ENCODE peak calls at places on chromosomes 13 and 19, in four cellular contexts. R is CD4-positive, CD25-positive, alpha-beta regulatory T cell; I is MM.1S; W is stomach. D is an unnamed sample.

GRCh38 chr19:44059229-44059628 is 7.4 kb downstream of the ZNF223 start:
- DNase-seq in R (no peak), I (no peak), W (no peak), D (no peak)

GRCh38 chr19:13882841-13883240 is 5.9 kb downstream of the NANOS3 start:
- DNase-seq in R (no peak), I (no peak), W (no peak), D (no peak)

GRCh38 chr13:40563350-40564125 is 102.9 kb downstream of the FOXO1 start:
- DNase-seq in R (no peak), I (no peak), W (no peak), D (no peak)

GRCh38 chr19:39582891-39583625 is 19.3 kb upstream of the LGALS13 start:
- DNase-seq in R (no peak), I (no peak), W (no peak), D (peak; percentile 72)

GRCh38 chr13:25738797-25739196 is 313.0 kb downstream of the SHISA2 start:
- DNase-seq in R (no peak), I (no peak), W (no peak), D (no peak)

GRCh38 chr19:4197625-4198466 is 15.4 kb downstream of the ANKRD24 start:
- DNase-seq in R (no peak), I (no peak), W (no peak), D (no peak)

GRCh38 chr13:60369242-60369641 is 27.8 kb upstream of the TDRD3 start:
- DNase-seq in R (no peak), I (no peak), W (no peak), D (peak; percentile 60)

GRCh38 chr19:19606021-19606420 is 12.5 kb downstream of the PBX4 start:
- DNase-seq in R (peak; percentile 58), I (no peak), W (peak; percentile 55), D (no peak)

GRCh38 chr13:113378825-113379224 is 14.9 kb upstream of the GRTP1 start:
- DNase-seq in R (no peak), I (no peak), W (no peak), D (no peak)

GRCh38 chr13:48595330-48596127 is 58.2 kb upstream of the CYSLTR2 start:
- DNase-seq in R (peak; percentile 69), I (peak; percentile 48), W (peak; percentile 63), D (peak; percentile 91)

GRCh38 chr19:48239582-48240141 is 16.1 kb downstream of the CARD8 start:
- DNase-seq in R (no peak), I (no peak), W (no peak), D (no peak)

GRCh38 chr13:103078145-103078544 is 11.9 kb upstream of the SLC10A2 start:
- DNase-seq in R (no peak), I (peak; percentile 21), W (no peak), D (no peak)

GRCh38 chr19:4023600-4024398 is 16.3 kb downstream of the PIAS4 start:
- DNase-seq in R (no peak), I (no peak), W (no peak), D (no peak)

GRCh38 chr19:2481466-2481865 is 5.5 kb downstream of the GADD45B start:
- DNase-seq in R (no peak), I (no peak), W (no peak), D (no peak)

GRCh38 chr19:50377051-50377441 is 789 bp downstream of the NR1H2 start:
- DNase-seq in R (peak; percentile 56), I (no peak), W (peak; percentile 53), D (no peak)

GRCh38 chr13:111245781-111246384 is 74.6 kb upstream of the TEX29 start:
- DNase-seq in R (no peak), I (no peak), W (no peak), D (no peak)

GRCh38 chr13:59398127-59398526 is 765.6 kb downstream of the DIAPH3 start:
- DNase-seq in R (no peak), I (no peak), W (no peak), D (no peak)

GRCh38 chr13:50422181-50423148 is 407.2 kb downstream of the KCNRG start:
- DNase-seq in R (no peak), I (no peak), W (no peak), D (peak; percentile 55)
- H3K4me1 ChIP-seq in R (no peaks in the 10 kb centered on the region), I (peaks cover 21% of the 10 kb centered on the region), W (peaks cover 21% of the 10 kb centered on the region), D (peaks cover 75% of the 10 kb centered on the region)

GRCh38 chr19:6737873-6738725 is 719 bp upstream of the GPR108 start:
- DNase-seq in R (peak; percentile 74), I (peak; percentile 100), W (peak; percentile 99), D (peak; percentile 91)

GRCh38 chr19:6740589-6741348 is 1.3 kb downstream of the TRIP10 start:
- DNase-seq in R (no peak), I (no peak), W (peak; percentile 45), D (peak; percentile 69)

GRCh38 chr19:6738726-6739389 is 622 bp upstream of the TRIP10 start:
- DNase-seq in R (peak; percentile 19), I (peak; percentile 46), W (peak; percentile 32), D (peak; percentile 47)

GRCh38 chr19:6739884-6740588 is 556 bp downstream of the TRIP10 start:
- DNase-seq in R (no peak), I (peak; percentile 25), W (peak; percentile 39), D (no peak)

DNA sequence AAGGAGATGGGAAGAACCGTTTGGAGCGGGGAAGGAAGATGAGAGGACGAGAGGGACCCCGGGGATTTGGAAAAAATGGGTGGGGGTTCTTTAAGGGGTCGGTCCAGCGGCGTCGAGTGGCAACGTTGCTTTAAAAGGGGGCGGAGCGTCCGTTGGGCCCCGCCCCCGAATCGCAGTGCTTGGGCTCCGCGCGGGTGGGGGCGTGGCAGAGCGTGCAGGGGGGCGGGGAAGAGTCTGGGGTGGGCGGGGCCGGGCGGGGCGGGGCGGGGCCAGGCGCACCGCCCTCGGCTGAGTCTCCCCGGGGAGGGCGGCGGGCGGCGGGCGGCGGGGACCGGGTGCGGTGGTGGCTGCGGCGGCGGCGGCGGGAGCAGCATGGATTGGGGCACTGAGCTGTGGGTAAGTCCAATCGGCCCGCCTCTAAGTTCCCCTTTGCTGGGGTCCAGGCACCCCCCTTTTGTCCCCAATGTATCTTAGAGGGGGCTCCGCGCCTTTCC is at the start of gene TRIP10:
- DNase-seq in R (peak; percentile 80), I (peak; percentile 89), W (peak; percentile 90), D (peak; percentile 91)
- H3K4me1 ChIP-seq in R (peaks cover 44% of the 10 kb centered on the region), I (peaks cover 23% of the 10 kb centered on the region), W (peaks cover 76% of the 10 kb centered on the region), D (peaks cover 45% of the 10 kb centered on the region)

DNA sequence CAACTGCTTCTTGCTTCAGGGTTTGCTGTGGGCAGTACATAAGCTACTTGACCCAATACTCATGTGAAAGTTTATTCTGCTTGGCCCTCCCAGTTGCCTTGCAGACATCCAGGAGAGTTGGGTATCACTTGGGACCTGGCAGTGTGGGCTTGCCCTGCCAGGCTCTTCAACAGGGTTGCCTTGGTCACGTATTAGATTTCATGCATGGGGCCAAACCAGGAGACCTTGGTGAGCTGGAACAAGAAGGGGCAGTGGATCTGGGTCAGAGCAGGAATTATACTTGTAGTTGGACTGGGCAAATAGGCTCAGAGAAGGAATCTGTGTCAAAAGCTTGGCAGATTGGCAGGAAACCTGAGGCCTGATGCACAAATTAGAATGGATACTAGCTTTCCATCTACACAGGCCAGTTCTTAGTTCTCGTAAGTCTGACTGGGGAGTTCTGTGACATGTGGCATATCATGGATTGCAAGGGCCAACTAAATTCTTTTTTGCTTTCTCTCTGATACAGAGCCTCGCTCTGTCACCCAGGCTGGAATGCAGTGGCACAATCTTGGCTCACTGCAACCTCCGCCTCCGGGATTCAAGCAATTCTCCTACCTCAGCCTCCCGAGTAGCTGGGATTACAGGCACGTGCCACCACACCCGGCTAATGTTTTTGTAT is 192.6 kb upstream of the SERP2 start:
- DNase-seq in R (no peak), I (no peak), W (no peak), D (no peak)
- H3K4me1 ChIP-seq in R (no peaks in the 10 kb centered on the region), I (no peaks in the 10 kb centered on the region), W (no peaks in the 10 kb centered on the region), D (no peaks in the 10 kb centered on the region)

GRCh38 chr19:1288528-1289394 is 3.1 kb downstream of the EFNA2 start:
- DNase-seq in R (no peak), I (no peak), W (no peak), D (no peak)

GRCh38 chr19:1291761-1292418 is 6.2 kb downstream of the EFNA2 start:
- DNase-seq in R (no peak), I (no peak), W (no peak), D (peak; percentile 63)

GRCh38 chr19:1290699-1291651 is 5.3 kb downstream of the EFNA2 start:
- DNase-seq in R (no peak), I (no peak), W (no peak), D (no peak)

GRCh38 chr19:1289395-1290244 is 3.9 kb downstream of the EFNA2 start:
- DNase-seq in R (no peak), I (no peak), W (no peak), D (peak; percentile 79)

DNA sequence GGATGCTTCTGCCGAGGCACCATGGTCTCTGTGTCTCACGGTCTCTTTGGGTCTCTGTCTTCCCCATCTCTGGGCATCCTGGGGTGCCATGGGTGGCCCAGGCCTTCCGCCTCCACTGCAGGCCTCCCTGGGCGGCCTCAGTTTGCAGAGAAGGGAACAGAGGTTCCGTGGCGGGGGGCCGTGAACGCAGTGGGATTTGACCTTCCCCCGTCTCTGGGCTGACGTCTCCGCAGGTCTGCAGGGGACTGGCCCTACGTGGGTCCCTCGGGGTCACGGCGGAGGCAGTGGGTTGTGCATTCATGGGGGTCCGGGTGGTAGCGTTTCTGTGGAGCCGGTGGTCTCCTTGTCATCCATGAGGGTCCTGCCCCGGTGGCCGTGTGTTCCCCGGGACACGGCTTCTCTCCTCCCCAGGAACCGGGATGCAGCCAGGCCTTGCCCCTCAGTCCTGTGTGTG is 4.6 kb downstream of the EFNA2 start:
- DNase-seq in R (no peak), I (no peak), W (no peak), D (no peak)
- H3K4me1 ChIP-seq in R (peaks cover 11% of the 10 kb centered on the region), I (no peaks in the 10 kb centered on the region), W (peaks cover 25% of the 10 kb centered on the region), D (peaks cover 28% of the 10 kb centered on the region)

GRCh38 chr19:46404884-46405658 is 8.3 kb downstream of the CCDC8 start:
- DNase-seq in R (no peak), I (no peak), W (no peak), D (no peak)
- H3K4me1 ChIP-seq in R (peaks cover 12% of the 10 kb centered on the region), I (no peaks in the 10 kb centered on the region), W (peaks cover 37% of the 10 kb centered on the region), D (no peaks in the 10 kb centered on the region)

DNA sequence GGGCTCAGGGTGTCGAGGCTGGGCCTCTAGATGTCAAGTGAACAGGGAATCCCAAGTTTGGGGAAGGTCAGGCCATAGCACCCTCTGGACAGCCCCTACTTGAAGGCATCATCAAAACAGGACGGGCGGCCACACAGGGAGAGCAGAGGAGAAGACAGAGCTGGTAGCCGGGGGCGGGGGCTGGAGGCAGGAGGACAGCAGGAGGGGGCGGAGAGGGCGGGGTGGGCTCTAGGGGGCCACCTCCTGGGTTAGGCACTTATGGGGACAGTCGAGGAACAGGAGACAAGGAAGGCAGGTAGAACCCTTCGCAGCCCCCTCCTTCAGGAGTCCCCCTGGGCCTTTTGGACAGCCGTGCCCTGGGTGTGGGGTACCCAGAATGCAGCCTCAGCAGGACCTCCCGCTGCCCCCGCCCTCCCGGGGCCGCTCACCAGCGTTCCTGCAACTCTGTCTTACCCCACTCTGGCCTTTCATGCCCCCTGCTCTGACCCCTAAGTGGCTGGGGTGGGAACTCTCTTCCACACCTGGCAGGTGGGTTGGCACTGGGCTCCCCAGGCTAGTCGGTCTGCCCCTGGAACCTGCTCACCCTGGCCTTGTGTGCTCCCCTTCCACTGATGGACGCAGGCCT is 5.8 kb downstream of the SSBP4 start:
- DNase-seq in R (no peak), I (no peak), W (no peak), D (no peak)
- H3K4me1 ChIP-seq in R (peaks cover 81% of the 10 kb centered on the region), I (peaks cover 4% of the 10 kb centered on the region), W (peaks cover 95% of the 10 kb centered on the region), D (peaks cover 32% of the 10 kb centered on the region)

GRCh38 chr13:79490326-79490725 is 9.4 kb downstream of the NDFIP2 start:
- DNase-seq in R (no peak), I (no peak), W (no peak), D (no peak)
- H3K4me1 ChIP-seq in R (peaks cover 7% of the 10 kb centered on the region), I (peaks cover 3% of the 10 kb centered on the region), W (peaks cover 55% of the 10 kb centered on the region), D (peaks cover 6% of the 10 kb centered on the region)

GRCh38 chr19:16261584-16262370 is 62.8 kb upstream of the KLF2 start:
- DNase-seq in R (no peak), I (no peak), W (no peak), D (peak; percentile 75)
- H3K4me1 ChIP-seq in R (peaks cover 54% of the 10 kb centered on the region), I (peaks cover 13% of the 10 kb centered on the region), W (peaks cover 34% of the 10 kb centered on the region), D (peaks cover 72% of the 10 kb centered on the region)

D was measured in Karpas-422.